ENCODE peak calls at places on chromosomes 6 and 20, in six cellular contexts. S is tibial artery, F is fibroblast of pulmonary artery, H is HFFc6, G is choroid plexus epithelial cell, M is endothelial cell. D is an unnamed sample.
A peak's percentile ranks its signal among the peaks of the same experiment; 100 is the strongest.

GRCh38 chr6:21157186-21157929 is 436.2 kb upstream of the SOX4 start:
- DNase-seq in S (no peak), F (no peak), H (no peak), G (no peak), M (no peak), D (no peak)

GRCh38 chr6:137223370-137224131 is 4.4 kb upstream of the IFNGR1 start:
- DNase-seq in S (peak; percentile 66), F (peak; percentile 97), H (no peak), G (peak; percentile 98), M (no peak), D (peak; percentile 84)

GRCh38 chr20:4897600-4897999 is 103.7 kb downstream of the SLC23A2 start:
- DNase-seq in S (no peak), F (no peak), H (no peak), G (no peak), M (no peak), D (no peak)

GRCh38 chr6:31079656-31080261 is 32.6 kb downstream of the C6orf15 start:
- DNase-seq in S (peak; percentile 68), F (peak; percentile 76), H (peak; percentile 59), G (peak; percentile 80), M (peak; percentile 65), D (peak; percentile 57)

GRCh38 chr20:37223053-37223452 is 38.6 kb downstream of the GHRH start:
- DNase-seq in S (peak; percentile 31), F (peak; percentile 92), H (peak; percentile 93), G (peak; percentile 97), M (no peak), D (peak; percentile 80)

GRCh38 chr20:45336530-45337366 is 11.5 kb downstream of the SDC4 start:
- DNase-seq in S (peak; percentile 64), F (peak; percentile 71), H (peak; percentile 98), G (peak; percentile 73), M (no peak), D (no peak)

GRCh38 chr6:78570044-78570443 is 297.3 kb upstream of the IRAK1BP1 start:
- DNase-seq in S (no peak), F (no peak), H (no peak), G (no peak), M (no peak), D (no peak)

GRCh38 chr6:80259113-80259512 is 152.6 kb downstream of the BCKDHB start:
- DNase-seq in S (no peak), F (no peak), H (no peak), G (no peak), M (no peak), D (no peak)

GRCh38 chr20:33832113-33832853 is 21.1 kb downstream of the CHMP4B start:
- DNase-seq in S (no peak), F (peak; percentile 78), H (no peak), G (peak; percentile 40), M (peak; percentile 27), D (no peak)

GRCh38 chr20:49112596-49113274 is 66.6 kb downstream of the CSE1L start:
- DNase-seq in S (no peak), F (peak; percentile 17), H (no peak), G (peak; percentile 65), M (no peak), D (no peak)

GRCh38 chr20:61037498-61037897 is 214.6 kb upstream of the CDH4 start:
- DNase-seq in S (no peak), F (no peak), H (no peak), G (no peak), M (no peak), D (no peak)

GRCh38 chr6:97053643-97054411 is 129.3 kb downstream of the KLHL32 start:
- DNase-seq in S (no peak), F (peak; percentile 51), H (peak; percentile 23), G (peak; percentile 62), M (no peak), D (no peak)

GRCh38 chr20:43911066-43911465 is 3.6 kb upstream of the TOX2 start:
- DNase-seq in S (no peak), F (peak; percentile 90), H (peak; percentile 84), G (peak; percentile 80), M (no peak), D (no peak)

GRCh38 chr6:150539568-150539967 is 60.1 kb upstream of the PLEKHG1 start:
- DNase-seq in S (no peak), F (no peak), H (no peak), G (no peak), M (no peak), D (no peak)

GRCh38 chr6:37130704-37131103 is 39.2 kb upstream of the PIM1 start:
- DNase-seq in S (peak; percentile 65), F (no peak), H (peak; percentile 56), G (no peak), M (no peak), D (peak; percentile 87)

GRCh38 chr20:40706977-40707582 is 18.0 kb upstream of the MAFB start:
- DNase-seq in S (no peak), F (no peak), H (no peak), G (no peak), M (no peak), D (no peak)

GRCh38 chr6:144394209-144394608 is 109.1 kb downstream of the UTRN start:
- DNase-seq in S (no peak), F (no peak), H (no peak), G (peak; percentile 50), M (no peak), D (no peak)

GRCh38 chr6:138242987-138243592 is 24.8 kb upstream of the PBOV1 start:
- DNase-seq in S (no peak), F (no peak), H (no peak), G (no peak), M (no peak), D (no peak)

GRCh38 chr6:105113422-105113821 is 66.4 kb downstream of the POPDC3 start:
- DNase-seq in S (no peak), F (no peak), H (no peak), G (no peak), M (no peak), D (no peak)

GRCh38 chr6:105111093-105111492 is 68.7 kb downstream of the POPDC3 start:
- DNase-seq in S (no peak), F (no peak), H (no peak), G (no peak), M (no peak), D (no peak)

GRCh38 chr6:105111871-105112270 is 67.9 kb downstream of the POPDC3 start:
- DNase-seq in S (no peak), F (no peak), H (no peak), G (no peak), M (no peak), D (no peak)

GRCh38 chr6:105109955-105110650 is 69.7 kb downstream of the POPDC3 start:
- DNase-seq in S (no peak), F (no peak), H (no peak), G (no peak), M (no peak), D (no peak)

GRCh38 chr6:105112577-105112976 is 67.2 kb downstream of the POPDC3 start:
- DNase-seq in S (no peak), F (peak; percentile 10), H (no peak), G (peak; percentile 17), M (no peak), D (no peak)
- TF ChIP-seq CTCF in S (no peak), F (no peak), H (peak; percentile 11), G (peak; percentile 19), M (no peak), D (no peak)

GRCh38 chr6:168073937-168074730 is 4.9 kb downstream of the FRMD1 start:
- DNase-seq in S (no peak), F (no peak), H (no peak), G (no peak), M (no peak), D (no peak)

GRCh38 chr6:168072266-168072665 is 6.7 kb downstream of the FRMD1 start:
- DNase-seq in S (no peak), F (no peak), H (no peak), G (no peak), M (no peak), D (no peak)

GRCh38 chr6:168072730-168073129 is 6.3 kb downstream of the FRMD1 start:
- DNase-seq in S (no peak), F (no peak), H (no peak), G (no peak), M (no peak), D (no peak)

GRCh38 chr6:168075787-168076202 is 3.2 kb downstream of the FRMD1 start:
- DNase-seq in S (no peak), F (no peak), H (no peak), G (no peak), M (no peak), D (no peak)

GRCh38 chr6:168075216-168075615 is 3.8 kb downstream of the FRMD1 start:
- DNase-seq in S (no peak), F (no peak), H (no peak), G (no peak), M (no peak), D (no peak)
- TF ChIP-seq CTCF in S (no peak), F (no peak), H (no peak), G (no peak), M (no peak), D (no peak)

DNA sequence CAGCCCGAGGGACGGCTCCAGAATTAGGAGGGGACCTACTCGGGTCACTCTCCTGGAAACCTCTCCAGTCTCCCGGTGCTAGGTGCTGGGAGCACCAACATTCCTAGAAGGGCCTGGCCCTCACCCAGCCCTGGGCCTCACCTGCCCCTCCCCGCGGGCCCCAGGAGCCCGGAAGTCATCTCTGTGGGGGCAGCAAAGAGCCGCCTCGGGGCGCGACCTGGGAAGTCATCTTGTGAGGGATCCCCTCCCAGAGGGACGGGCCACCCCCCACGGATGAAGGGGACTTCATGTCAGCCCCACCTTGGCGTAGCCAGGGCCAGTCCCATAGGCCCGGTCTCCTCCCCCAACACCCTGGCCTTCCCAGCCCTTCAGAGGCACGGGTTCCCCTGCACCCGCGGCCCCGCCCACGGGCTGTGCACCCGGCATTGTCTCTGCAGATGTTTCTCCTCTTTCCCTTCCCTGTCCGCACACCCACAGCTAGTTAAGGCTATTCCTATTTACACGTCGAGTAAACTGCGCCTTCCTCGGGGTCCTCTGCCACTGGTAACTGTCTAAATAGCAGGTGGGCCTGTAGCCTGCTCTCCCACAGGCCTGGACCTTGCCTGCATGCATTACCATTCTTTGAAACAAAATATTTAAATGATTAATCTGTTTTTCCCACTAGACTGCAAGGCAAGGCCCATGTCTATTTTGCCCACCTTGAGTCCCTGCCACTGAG is 896 bp upstream of the RNASET2 start:
- DNase-seq in S (peak; percentile 64), F (no peak), H (no peak), G (peak; percentile 22), M (no peak), D (peak; percentile 68)
- TF ChIP-seq CTCF in S (no peak), F (no peak), H (no peak), G (peak; percentile 5), M (no peak), D (no peak)

GRCh38 chr6:157562997-157563396 is 182.0 kb downstream of the ZDHHC14 start:
- DNase-seq in S (no peak), F (no peak), H (no peak), G (no peak), M (no peak), D (no peak)
- TF ChIP-seq CTCF in S (no peak), F (no peak), H (no peak), G (no peak), M (no peak), D (no peak)

DNA sequence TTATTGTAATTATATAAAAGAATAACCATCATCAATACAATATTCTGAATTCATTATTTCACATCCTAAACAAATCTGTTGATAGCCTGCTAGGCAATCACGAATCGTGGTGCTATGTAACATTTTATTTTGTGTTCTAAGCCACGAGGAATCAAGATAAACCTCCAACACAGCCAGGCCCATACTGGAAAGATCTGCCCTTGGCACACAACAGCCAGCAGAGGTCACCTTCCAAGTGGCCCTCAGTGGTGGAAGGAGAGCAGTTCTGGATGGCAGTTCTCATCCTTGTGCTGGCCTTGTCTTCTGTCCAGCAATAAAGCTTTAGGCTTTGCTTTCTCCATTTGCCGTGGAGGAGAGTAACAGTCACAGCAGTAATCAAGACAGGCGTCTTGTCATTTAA is 13.2 kb downstream of the ZNF831 start:
- DNase-seq in S (no peak), F (no peak), H (no peak), G (no peak), M (no peak), D (no peak)
- TF ChIP-seq CTCF in S (no peak), F (no peak), H (no peak), G (no peak), M (no peak), D (no peak)

D was measured in CD14-positive monocyte.